ENCODE peak calls at places on chromosomes 7 and 10, in six cellular contexts. One of them, this sample, is unnamed.

GRCh38 chr10:49109669-49110335 is 5.5 kb downstream of the VSTM4 start:
- DNase-seq in NCI-H1694 treated with DMSO at 0.1 percent for 48 hours: no peak
- DNase-seq in neural progenitor cell: no peak
- DNase-seq in HEK293T: no peak
- DNase-seq in ELR: no peak
- DNase-seq in NCI-H226: no peak
- DNase-seq in this sample: no peak

GRCh38 chr10:129023057-129023456 is 444.0 kb upstream of the MGMT start:
- DNase-seq in NCI-H1694 treated with DMSO at 0.1 percent for 48 hours: no peak
- DNase-seq in NCI-H226: no peak
- DNase-seq in HEK293T: no peak
- DNase-seq in neural progenitor cell: no peak
- DNase-seq in ELR: no peak
- DNase-seq in this sample: no peak

GRCh38 chr7:46146454-46147255 is 225.6 kb upstream of the IGFBP3 start:
- DNase-seq in NCI-H226: peak
- DNase-seq in ELR: peak
- DNase-seq in neural progenitor cell: no peak
- DNase-seq in NCI-H1694 treated with DMSO at 0.1 percent for 48 hours: no peak
- DNase-seq in HEK293T: no peak
- DNase-seq in this sample: no peak

GRCh38 chr7:132239422-132239994 is 336.8 kb downstream of the PLXNA4 start:
- DNase-seq in HEK293T: no peak
- DNase-seq in ELR: no peak
- DNase-seq in NCI-H1694 treated with DMSO at 0.1 percent for 48 hours: no peak
- DNase-seq in neural progenitor cell: no peak
- DNase-seq in NCI-H226: no peak
- DNase-seq in this sample: no peak

GRCh38 chr7:129222064-129222463 is 2.8 kb upstream of the AHCYL2 start:
- DNase-seq in neural progenitor cell: no peak
- DNase-seq in NCI-H1694 treated with DMSO at 0.1 percent for 48 hours: no peak
- DNase-seq in NCI-H226: no peak
- DNase-seq in ELR: no peak
- DNase-seq in HEK293T: no peak
- DNase-seq in this sample: no peak

GRCh38 chr10:91048380-91048779 is 127.5 kb upstream of the ANKRD1 start:
- DNase-seq in neural progenitor cell: no peak
- DNase-seq in ELR: no peak
- DNase-seq in HEK293T: no peak
- DNase-seq in NCI-H1694 treated with DMSO at 0.1 percent for 48 hours: no peak
- DNase-seq in NCI-H226: no peak
- DNase-seq in this sample: no peak

GRCh38 chr10:5894873-5895272 is 4.8 kb downstream of the FBH1 start:
- DNase-seq in NCI-H226: no peak
- DNase-seq in ELR: no peak
- DNase-seq in HEK293T: no peak
- DNase-seq in NCI-H1694 treated with DMSO at 0.1 percent for 48 hours: no peak
- DNase-seq in neural progenitor cell: no peak
- DNase-seq in this sample: no peak

GRCh38 chr7:749121-749520 is 22.0 kb upstream of the PRKAR1B start:
- DNase-seq in NCI-H1694 treated with DMSO at 0.1 percent for 48 hours: peak
- DNase-seq in NCI-H226: no peak
- DNase-seq in neural progenitor cell: no peak
- DNase-seq in ELR: no peak
- DNase-seq in HEK293T: no peak
- DNase-seq in this sample: no peak

GRCh38 chr7:13989138-13989943 is at the start of gene ETV1:
- DNase-seq in neural progenitor cell: peak
- DNase-seq in ELR: peak
- DNase-seq in NCI-H226: peak
- DNase-seq in NCI-H1694 treated with DMSO at 0.1 percent for 48 hours: peak
- DNase-seq in HEK293T: peak
- DNase-seq in this sample: no peak

GRCh38 chr7:101299511-101300464 is 21.8 kb downstream of the IFT22 start:
- DNase-seq in ELR: no peak
- DNase-seq in NCI-H226: no peak
- DNase-seq in neural progenitor cell: peak
- DNase-seq in HEK293T: no peak
- DNase-seq in NCI-H1694 treated with DMSO at 0.1 percent for 48 hours: no peak
- DNase-seq in this sample: no peak

GRCh38 chr10:116521424-116522305 is 24.1 kb upstream of the PNLIP start:
- DNase-seq in NCI-H226: no peak
- DNase-seq in neural progenitor cell: peak
- DNase-seq in NCI-H1694 treated with DMSO at 0.1 percent for 48 hours: no peak
- DNase-seq in HEK293T: peak
- DNase-seq in ELR: peak
- DNase-seq in this sample: peak

GRCh38 chr7:106071356-106071998 is 40.6 kb downstream of the SYPL1 start:
- DNase-seq in neural progenitor cell: no peak
- DNase-seq in NCI-H226: peak
- DNase-seq in ELR: no peak
- DNase-seq in HEK293T: no peak
- DNase-seq in NCI-H1694 treated with DMSO at 0.1 percent for 48 hours: no peak
- DNase-seq in this sample: peak

GRCh38 chr7:137691566-137691965 is 155.2 kb downstream of the DGKI start:
- DNase-seq in neural progenitor cell: no peak
- DNase-seq in NCI-H1694 treated with DMSO at 0.1 percent for 48 hours: no peak
- DNase-seq in ELR: no peak
- DNase-seq in NCI-H226: no peak
- DNase-seq in HEK293T: no peak
- DNase-seq in this sample: no peak

GRCh38 chr7:142899661-142900060 is 14.1 kb upstream of the TRPV6 start:
- DNase-seq in neural progenitor cell: peak
- DNase-seq in NCI-H226: no peak
- DNase-seq in ELR: no peak
- DNase-seq in NCI-H1694 treated with DMSO at 0.1 percent for 48 hours: no peak
- DNase-seq in HEK293T: no peak
- DNase-seq in this sample: no peak

GRCh38 chr7:55109384-55110167 is 90.8 kb downstream of the EGFR start:
- DNase-seq in NCI-H1694 treated with DMSO at 0.1 percent for 48 hours: no peak
- DNase-seq in NCI-H226: peak
- DNase-seq in HEK293T: no peak
- DNase-seq in ELR: peak
- DNase-seq in neural progenitor cell: no peak
- DNase-seq in this sample: no peak

This sample was measured in GM12891.